ENCODE peak calls at places on chromosome 3, in ten cellular contexts. One of them, this sample, is unnamed.
A peak's percentile ranks its signal among the peaks of the same experiment; 100 is the strongest.

GRCh38 chr3:174958671-174959328 is 99.7 kb downstream of the NAALADL2 start:
- DNase-seq in tibial artery: no peak
- DNase-seq in left ventricle myocardium inferior: no peak
- DNase-seq in transverse colon: no peak
- DNase-seq in uterus: no peak
- DNase-seq in adrenal gland: no peak
- DNase-seq in RWPE1: no peak
- DNase-seq in sigmoid colon: no peak
- DNase-seq in foreskin fibroblast: no peak
- DNase-seq in brain microvascular endothelial cell: no peak
- DNase-seq in this sample: no peak

GRCh38 chr3:172595648-172596393 is 72.6 kb upstream of the TNFSF10 start:
- DNase-seq in left ventricle myocardium inferior: no peak
- DNase-seq in tibial artery: no peak
- DNase-seq in brain microvascular endothelial cell: peak; percentile 23
- DNase-seq in RWPE1: peak; percentile 72
- DNase-seq in transverse colon: peak; percentile 32
- DNase-seq in foreskin fibroblast: no peak
- DNase-seq in sigmoid colon: no peak
- DNase-seq in adrenal gland: peak; percentile 40
- DNase-seq in uterus: peak; percentile 49
- DNase-seq in this sample: peak; percentile 67

GRCh38 chr3:56911363-56911762 is 109.6 kb upstream of the ARHGEF3 start:
- DNase-seq in left ventricle myocardium inferior: no peak
- DNase-seq in adrenal gland: no peak
- DNase-seq in foreskin fibroblast: no peak
- DNase-seq in transverse colon: no peak
- DNase-seq in uterus: no peak
- DNase-seq in tibial artery: no peak
- DNase-seq in RWPE1: no peak
- DNase-seq in sigmoid colon: no peak
- DNase-seq in brain microvascular endothelial cell: no peak
- DNase-seq in this sample: no peak

GRCh38 chr3:51434746-51435323 is 43.8 kb downstream of the RBM15B start:
- DNase-seq in left ventricle myocardium inferior: no peak
- DNase-seq in sigmoid colon: no peak
- DNase-seq in uterus: peak; percentile 18
- DNase-seq in brain microvascular endothelial cell: peak; percentile 31
- DNase-seq in tibial artery: no peak
- DNase-seq in RWPE1: peak; percentile 8
- DNase-seq in adrenal gland: peak; percentile 65
- DNase-seq in transverse colon: peak; percentile 44
- DNase-seq in foreskin fibroblast: peak; percentile 9
- DNase-seq in this sample: peak; percentile 30

GRCh38 chr3:114675104-114675503 is 381.3 kb downstream of the TIGIT start:
- DNase-seq in RWPE1: no peak
- DNase-seq in brain microvascular endothelial cell: peak; percentile 62
- DNase-seq in foreskin fibroblast: no peak
- DNase-seq in sigmoid colon: no peak
- DNase-seq in left ventricle myocardium inferior: no peak
- DNase-seq in uterus: no peak
- DNase-seq in adrenal gland: no peak
- DNase-seq in tibial artery: no peak
- DNase-seq in transverse colon: no peak
- DNase-seq in this sample: no peak

GRCh38 chr3:53150247-53151085 is 10.5 kb upstream of the PRKCD start:
- DNase-seq in adrenal gland: peak; percentile 89
- DNase-seq in RWPE1: peak; percentile 27
- DNase-seq in left ventricle myocardium inferior: no peak
- DNase-seq in transverse colon: peak; percentile 81
- DNase-seq in foreskin fibroblast: peak; percentile 62
- DNase-seq in brain microvascular endothelial cell: no peak
- DNase-seq in tibial artery: peak; percentile 43
- DNase-seq in sigmoid colon: no peak
- DNase-seq in uterus: no peak
- DNase-seq in this sample: no peak

GRCh38 chr3:126113238-126113555 is 29.3 kb upstream of the SLC41A3 start:
- DNase-seq in brain microvascular endothelial cell: no peak
- DNase-seq in foreskin fibroblast: no peak
- DNase-seq in uterus: no peak
- DNase-seq in adrenal gland: no peak
- DNase-seq in tibial artery: peak; percentile 13
- DNase-seq in RWPE1: no peak
- DNase-seq in left ventricle myocardium inferior: no peak
- DNase-seq in sigmoid colon: peak; percentile 50
- DNase-seq in transverse colon: no peak
- DNase-seq in this sample: no peak

GRCh38 chr3:58207954-58208353 is 2.8 kb downstream of the DNASE1L3 start:
- DNase-seq in transverse colon: no peak
- DNase-seq in uterus: no peak
- DNase-seq in tibial artery: no peak
- DNase-seq in RWPE1: no peak
- DNase-seq in brain microvascular endothelial cell: no peak
- DNase-seq in adrenal gland: no peak
- DNase-seq in left ventricle myocardium inferior: no peak
- DNase-seq in foreskin fibroblast: no peak
- DNase-seq in sigmoid colon: no peak
- DNase-seq in this sample: no peak

GRCh38 chr3:156938724-156939123 is 112.6 kb downstream of the LEKR1 start:
- DNase-seq in tibial artery: no peak
- DNase-seq in foreskin fibroblast: no peak
- DNase-seq in transverse colon: no peak
- DNase-seq in sigmoid colon: no peak
- DNase-seq in left ventricle myocardium inferior: no peak
- DNase-seq in adrenal gland: no peak
- DNase-seq in uterus: no peak
- DNase-seq in RWPE1: no peak
- DNase-seq in brain microvascular endothelial cell: no peak
- DNase-seq in this sample: no peak
- TF ChIP-seq CTCF in tibial artery: no peak
- TF ChIP-seq CTCF in foreskin fibroblast: no peak
- TF ChIP-seq CTCF in transverse colon: no peak
- TF ChIP-seq CTCF in sigmoid colon: no peak
- TF ChIP-seq CTCF in left ventricle myocardium inferior: no peak
- TF ChIP-seq CTCF in adrenal gland: no peak
- TF ChIP-seq CTCF in uterus: no peak
- TF ChIP-seq CTCF in RWPE1: no peak
- TF ChIP-seq CTCF in brain microvascular endothelial cell: no peak
- TF ChIP-seq CTCF in this sample: no peak

GRCh38 chr3:127822166-127822835 is at the start of gene MGLL:
- DNase-seq in left ventricle myocardium inferior: peak; percentile 49
- DNase-seq in transverse colon: peak; percentile 59
- DNase-seq in tibial artery: peak; percentile 53
- DNase-seq in sigmoid colon: peak; percentile 79
- DNase-seq in adrenal gland: peak; percentile 29
- DNase-seq in foreskin fibroblast: no peak
- DNase-seq in RWPE1: peak; percentile 48
- DNase-seq in uterus: peak; percentile 30
- DNase-seq in brain microvascular endothelial cell: peak; percentile 20
- DNase-seq in this sample: peak; percentile 53

GRCh38 chr3:127819656-127820055 is 2.7 kb downstream of the MGLL start:
- DNase-seq in foreskin fibroblast: no peak
- DNase-seq in sigmoid colon: no peak
- DNase-seq in transverse colon: no peak
- DNase-seq in brain microvascular endothelial cell: no peak
- DNase-seq in uterus: no peak
- DNase-seq in adrenal gland: no peak
- DNase-seq in tibial artery: no peak
- DNase-seq in RWPE1: no peak
- DNase-seq in left ventricle myocardium inferior: no peak
- DNase-seq in this sample: peak; percentile 40

GRCh38 chr3:127820871-127821853 is 1.2 kb downstream of the MGLL start:
- DNase-seq in transverse colon: peak; percentile 80
- DNase-seq in tibial artery: peak; percentile 48
- DNase-seq in sigmoid colon: no peak
- DNase-seq in uterus: no peak
- DNase-seq in brain microvascular endothelial cell: no peak
- DNase-seq in adrenal gland: no peak
- DNase-seq in RWPE1: no peak
- DNase-seq in foreskin fibroblast: no peak
- DNase-seq in left ventricle myocardium inferior: peak; percentile 42
- DNase-seq in this sample: no peak

GRCh38 chr3:127819086-127819485 is 3.2 kb downstream of the MGLL start:
- DNase-seq in transverse colon: no peak
- DNase-seq in RWPE1: no peak
- DNase-seq in sigmoid colon: no peak
- DNase-seq in tibial artery: no peak
- DNase-seq in left ventricle myocardium inferior: no peak
- DNase-seq in brain microvascular endothelial cell: no peak
- DNase-seq in adrenal gland: no peak
- DNase-seq in uterus: no peak
- DNase-seq in foreskin fibroblast: no peak
- DNase-seq in this sample: peak; percentile 63

GRCh38 chr3:127820221-127820870 is 2.0 kb downstream of the MGLL start:
- DNase-seq in adrenal gland: no peak
- DNase-seq in left ventricle myocardium inferior: no peak
- DNase-seq in transverse colon: peak; percentile 31
- DNase-seq in sigmoid colon: no peak
- DNase-seq in tibial artery: peak; percentile 38
- DNase-seq in foreskin fibroblast: peak; percentile 62
- DNase-seq in RWPE1: no peak
- DNase-seq in brain microvascular endothelial cell: no peak
- DNase-seq in uterus: no peak
- DNase-seq in this sample: peak; percentile 90
- TF ChIP-seq CTCF in adrenal gland: peak; percentile 18
- TF ChIP-seq CTCF in left ventricle myocardium inferior: no peak
- TF ChIP-seq CTCF in transverse colon: no peak
- TF ChIP-seq CTCF in sigmoid colon: no peak
- TF ChIP-seq CTCF in tibial artery: peak; percentile 30
- TF ChIP-seq CTCF in foreskin fibroblast: peak; percentile 8
- TF ChIP-seq CTCF in RWPE1: no peak
- TF ChIP-seq CTCF in brain microvascular endothelial cell: peak; percentile 46
- TF ChIP-seq CTCF in uterus: no peak
- TF ChIP-seq CTCF in this sample: peak; percentile 47

GRCh38 chr3:27356976-27357375 is 12.2 kb downstream of the NEK10 start:
- DNase-seq in adrenal gland: no peak
- DNase-seq in uterus: no peak
- DNase-seq in foreskin fibroblast: no peak
- DNase-seq in brain microvascular endothelial cell: no peak
- DNase-seq in tibial artery: no peak
- DNase-seq in RWPE1: no peak
- DNase-seq in transverse colon: no peak
- DNase-seq in sigmoid colon: no peak
- DNase-seq in left ventricle myocardium inferior: no peak
- DNase-seq in this sample: no peak

GRCh38 chr3:27358372-27358771 is 10.8 kb downstream of the NEK10 start:
- DNase-seq in foreskin fibroblast: no peak
- DNase-seq in adrenal gland: no peak
- DNase-seq in RWPE1: no peak
- DNase-seq in uterus: no peak
- DNase-seq in tibial artery: no peak
- DNase-seq in brain microvascular endothelial cell: no peak
- DNase-seq in left ventricle myocardium inferior: no peak
- DNase-seq in transverse colon: no peak
- DNase-seq in sigmoid colon: no peak
- DNase-seq in this sample: no peak

GRCh38 chr3:27360113-27361078 is 8.8 kb downstream of the NEK10 start:
- DNase-seq in foreskin fibroblast: peak; percentile 44
- DNase-seq in tibial artery: no peak
- DNase-seq in RWPE1: peak; percentile 6
- DNase-seq in sigmoid colon: no peak
- DNase-seq in transverse colon: peak; percentile 30
- DNase-seq in adrenal gland: no peak
- DNase-seq in left ventricle myocardium inferior: no peak
- DNase-seq in uterus: no peak
- DNase-seq in brain microvascular endothelial cell: peak; percentile 54
- DNase-seq in this sample: peak; percentile 66

GRCh38 chr3:27354588-27355203 is 14.5 kb downstream of the NEK10 start:
- DNase-seq in foreskin fibroblast: no peak
- DNase-seq in sigmoid colon: no peak
- DNase-seq in tibial artery: no peak
- DNase-seq in uterus: no peak
- DNase-seq in transverse colon: peak; percentile 73
- DNase-seq in brain microvascular endothelial cell: no peak
- DNase-seq in RWPE1: no peak
- DNase-seq in adrenal gland: no peak
- DNase-seq in left ventricle myocardium inferior: no peak
- DNase-seq in this sample: no peak

GRCh38 chr3:27357665-27358258 is 11.4 kb downstream of the NEK10 start:
- DNase-seq in left ventricle myocardium inferior: no peak
- DNase-seq in brain microvascular endothelial cell: peak; percentile 43
- DNase-seq in uterus: peak; percentile 25
- DNase-seq in foreskin fibroblast: peak; percentile 28
- DNase-seq in sigmoid colon: no peak
- DNase-seq in transverse colon: peak; percentile 69
- DNase-seq in tibial artery: peak; percentile 51
- DNase-seq in RWPE1: peak; percentile 20
- DNase-seq in adrenal gland: peak; percentile 65
- DNase-seq in this sample: peak; percentile 69
- TF ChIP-seq CTCF in left ventricle myocardium inferior: peak; percentile 57
- TF ChIP-seq CTCF in brain microvascular endothelial cell: peak; percentile 73
- TF ChIP-seq CTCF in uterus: peak; percentile 38
- TF ChIP-seq CTCF in foreskin fibroblast: peak; percentile 68
- TF ChIP-seq CTCF in sigmoid colon: no peak
- TF ChIP-seq CTCF in transverse colon: peak; percentile 50
- TF ChIP-seq CTCF in tibial artery: peak; percentile 41
- TF ChIP-seq CTCF in RWPE1: no peak
- TF ChIP-seq CTCF in adrenal gland: peak; percentile 65
- TF ChIP-seq CTCF in this sample: no peak

GRCh38 chr3:39383913-39384664 is 919 bp downstream of the SLC25A38 start:
- DNase-seq in adrenal gland: peak; percentile 97
- DNase-seq in foreskin fibroblast: peak; percentile 94
- DNase-seq in tibial artery: peak; percentile 97
- DNase-seq in sigmoid colon: peak; percentile 98
- DNase-seq in uterus: peak; percentile 94
- DNase-seq in RWPE1: peak; percentile 94
- DNase-seq in left ventricle myocardium inferior: peak; percentile 97
- DNase-seq in brain microvascular endothelial cell: peak; percentile 90
- DNase-seq in transverse colon: peak; percentile 98
- DNase-seq in this sample: peak; percentile 97

GRCh38 chr3:39384665-39385000 is 1.5 kb downstream of the SLC25A38 start:
- DNase-seq in foreskin fibroblast: no peak
- DNase-seq in uterus: no peak
- DNase-seq in adrenal gland: no peak
- DNase-seq in left ventricle myocardium inferior: no peak
- DNase-seq in tibial artery: no peak
- DNase-seq in transverse colon: no peak
- DNase-seq in sigmoid colon: no peak
- DNase-seq in brain microvascular endothelial cell: no peak
- DNase-seq in RWPE1: no peak
- DNase-seq in this sample: no peak

GRCh38 chr3:39385456-39386098 is 2.4 kb downstream of the SLC25A38 start:
- DNase-seq in uterus: no peak
- DNase-seq in adrenal gland: no peak
- DNase-seq in RWPE1: no peak
- DNase-seq in sigmoid colon: no peak
- DNase-seq in tibial artery: no peak
- DNase-seq in foreskin fibroblast: no peak
- DNase-seq in left ventricle myocardium inferior: no peak
- DNase-seq in transverse colon: no peak
- DNase-seq in brain microvascular endothelial cell: no peak
- DNase-seq in this sample: no peak

GRCh38 chr3:39381432-39381831 is 1.7 kb upstream of the SLC25A38 start:
- DNase-seq in left ventricle myocardium inferior: no peak
- DNase-seq in brain microvascular endothelial cell: no peak
- DNase-seq in adrenal gland: no peak
- DNase-seq in tibial artery: no peak
- DNase-seq in sigmoid colon: no peak
- DNase-seq in foreskin fibroblast: no peak
- DNase-seq in uterus: no peak
- DNase-seq in RWPE1: no peak
- DNase-seq in transverse colon: no peak
- DNase-seq in this sample: no peak

DNA sequence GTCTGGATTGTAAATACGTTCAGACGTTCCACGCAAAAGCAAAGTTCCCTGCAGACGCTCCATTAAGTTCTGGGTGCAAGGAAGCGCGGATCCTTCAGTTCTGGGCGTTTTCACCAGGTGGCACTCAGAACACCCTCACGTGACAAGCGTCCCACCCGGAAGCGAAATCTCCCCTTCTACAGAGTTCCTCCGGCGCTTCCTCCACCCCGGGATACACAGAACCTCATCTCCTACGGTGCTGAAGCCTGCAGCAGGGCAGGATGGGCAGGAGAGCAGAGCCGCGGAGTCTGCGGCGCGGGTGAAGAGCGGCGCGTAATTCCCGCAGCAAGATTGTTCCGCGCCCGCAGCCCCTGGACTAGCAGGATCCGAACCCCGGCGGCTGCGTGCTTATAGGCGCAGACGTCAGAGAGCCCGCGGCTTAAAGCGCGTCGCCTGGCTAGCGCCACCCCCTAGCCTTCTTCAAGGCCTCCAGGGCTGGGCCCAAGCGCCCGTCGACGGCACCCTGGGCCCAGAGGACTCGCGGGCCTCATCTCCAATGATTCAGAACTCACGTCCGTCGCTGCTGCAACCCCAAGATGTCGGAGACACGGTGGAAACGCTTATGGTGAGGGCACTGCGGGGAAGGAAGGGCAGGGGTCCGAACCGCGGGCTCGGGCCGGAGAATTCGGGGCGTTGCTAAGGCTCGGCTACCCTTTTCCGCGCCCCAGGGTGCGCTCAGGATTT is at the start of gene SLC25A38:
- DNase-seq in RWPE1: peak; percentile 81
- DNase-seq in uterus: peak; percentile 80
- DNase-seq in sigmoid colon: peak; percentile 91
- DNase-seq in foreskin fibroblast: peak; percentile 88
- DNase-seq in adrenal gland: peak; percentile 82
- DNase-seq in left ventricle myocardium inferior: peak; percentile 67
- DNase-seq in transverse colon: peak; percentile 85
- DNase-seq in tibial artery: peak; percentile 81
- DNase-seq in brain microvascular endothelial cell: peak; percentile 83
- DNase-seq in this sample: peak; percentile 76
- TF ChIP-seq CTCF in RWPE1: no peak
- TF ChIP-seq CTCF in uterus: peak; percentile 46
- TF ChIP-seq CTCF in sigmoid colon: no peak
- TF ChIP-seq CTCF in foreskin fibroblast: peak; percentile 12
- TF ChIP-seq CTCF in adrenal gland: peak; percentile 49
- TF ChIP-seq CTCF in left ventricle myocardium inferior: peak; percentile 30
- TF ChIP-seq CTCF in transverse colon: peak; percentile 41
- TF ChIP-seq CTCF in tibial artery: no peak
- TF ChIP-seq CTCF in brain microvascular endothelial cell: peak; percentile 46
- TF ChIP-seq CTCF in this sample: peak; percentile 16